ENCODE peak calls at places on chromosomes 6 and 20, in five cellular contexts. U, Y, N, A and J are unnamed samples.

GRCh38 chr6:36929607-36930006 is 24.9 kb upstream of the PI16 start:
- DNase-seq in U (no peak), Y (peak), N (no peak), A (no peak), J (no peak)

GRCh38 chr6:12395898-12396297 is 105.7 kb downstream of the EDN1 start:
- DNase-seq in U (no peak), Y (peak), N (no peak), A (no peak), J (no peak)

GRCh38 chr20:34311118-34312023 is 8.2 kb upstream of the AHCY start:
- DNase-seq in U (no peak), Y (no peak), N (peak), A (no peak), J (no peak)

GRCh38 chr20:50052952-50053789 is 59.8 kb downstream of the UBE2V1 start:
- DNase-seq in U (no peak), Y (no peak), N (peak), A (no peak), J (no peak)

GRCh38 chr6:76840025-76840745 is 623.1 kb downstream of the HTR1B start:
- DNase-seq in U (no peak), Y (no peak), N (no peak), A (no peak), J (no peak)

GRCh38 chr20:58712116-58712822 is 19.7 kb downstream of the NPEPL1 start:
- DNase-seq in U (peak), Y (no peak), N (no peak), A (no peak), J (peak)

GRCh38 chr6:22906091-22906549 is 336.8 kb downstream of the HDGFL1 start:
- DNase-seq in U (no peak), Y (peak), N (no peak), A (no peak), J (no peak)

GRCh38 chr20:25541676-25542075 is 43.7 kb downstream of the NINL start:
- DNase-seq in U (no peak), Y (no peak), N (no peak), A (no peak), J (no peak)

GRCh38 chr6:31053873-31054272 is 43.6 kb downstream of the MUC22 start:
- DNase-seq in U (no peak), Y (no peak), N (no peak), A (no peak), J (no peak)

GRCh38 chr20:39904713-39905112 is 784.3 kb downstream of the MAFB start:
- DNase-seq in U (no peak), Y (no peak), N (no peak), A (no peak), J (no peak)

GRCh38 chr20:29689411-29690225 is 1567.8 kb upstream of the DEFB115 start:
- DNase-seq in U (peak), Y (no peak), N (no peak), A (peak), J (no peak)

GRCh38 chr20:9966966-9967365 is 67.8 kb upstream of the ANKEF1 start:
- DNase-seq in U (no peak), Y (no peak), N (no peak), A (no peak), J (no peak)

GRCh38 chr20:53677447-53678314 is 84.0 kb upstream of the ZNF217 start:
- DNase-seq in U (no peak), Y (no peak), N (no peak), A (no peak), J (peak)

GRCh38 chr6:90044833-90045337 is 150.6 kb downstream of the GJA10 start:
- DNase-seq in U (no peak), Y (peak), N (no peak), A (no peak), J (no peak)

GRCh38 chr6:165974817-165975216 is 192.8 kb downstream of the TBXT start:
- DNase-seq in U (no peak), Y (no peak), N (no peak), A (no peak), J (no peak)

GRCh38 chr6:71886184-71887005 is at the start of gene RIMS1:
- DNase-seq in U (no peak), Y (no peak), N (no peak), A (no peak), J (peak)

GRCh38 chr20:34562643-34563042 is 4.1 kb downstream of the MAP1LC3A start:
- DNase-seq in U (no peak), Y (peak), N (no peak), A (no peak), J (no peak)